ENCODE peak calls at places on chromosomes 1 and 21, in five cellular contexts. R, L, K, P and B are unnamed samples.

GRCh38 chr1:56056438-56057312 is 522.7 kb downstream of the PLPP3 start:
- DNase-seq in P (no peak), K (peak; percentile 65), R (no peak), L (no peak), B (peak; percentile 42)

GRCh38 chr1:206924549-206925115 is 2.9 kb upstream of the FCMR start:
- DNase-seq in P (no peak), L (no peak), R (no peak), K (no peak), B (no peak)

GRCh38 chr1:204410764-204411450 is 710 bp downstream of the PPP1R15B start:
- DNase-seq in R (peak; percentile 54), P (no peak), K (peak; percentile 66), L (no peak), B (no peak)

GRCh38 chr21:45228171-45228641 is 59.5 kb downstream of the POFUT2 start:
- DNase-seq in P (no peak), R (no peak), K (peak; percentile 97), L (no peak), B (peak; percentile 84)

GRCh38 chr1:100835866-100836842 is 58.5 kb downstream of the EXTL2 start:
- DNase-seq in L (no peak), R (no peak), K (no peak), P (no peak), B (no peak)

GRCh38 chr1:154999651-155000474 is 2.7 kb upstream of the ZBTB7B start:
- DNase-seq in R (peak; percentile 77), L (no peak), K (peak; percentile 44), P (no peak), B (peak; percentile 60)

GRCh38 chr1:22936681-22937080 is 36.0 kb downstream of the LACTBL1 start:
- DNase-seq in R (no peak), K (no peak), P (no peak), L (no peak), B (no peak)

GRCh38 chr21:15659768-15660423 is 69.9 kb upstream of the USP25 start:
- DNase-seq in P (no peak), L (no peak), K (no peak), R (no peak), B (no peak)

GRCh38 chr1:42756956-42757891 is 9.6 kb downstream of the P3H1 start:
- DNase-seq in L (no peak), P (peak; percentile 43), R (peak; percentile 70), K (peak; percentile 81), B (no peak)

GRCh38 chr1:67850611-67851075 is 17.4 kb upstream of the GNG12 start:
- DNase-seq in L (no peak), K (peak; percentile 92), P (no peak), R (no peak), B (peak; percentile 14)

GRCh38 chr1:9361630-9362256 is 69.0 kb downstream of the SPSB1 start:
- DNase-seq in P (no peak), L (no peak), R (no peak), K (peak; percentile 68), B (no peak)

GRCh38 chr1:26177182-26177684 is at the start of gene CNKSR1:
- DNase-seq in L (peak; percentile 90), K (no peak), R (peak; percentile 97), P (no peak), B (peak; percentile 74)

GRCh38 chr21:40300300-40300699 is 433.1 kb downstream of the PCP4 start:
- DNase-seq in K (no peak), R (no peak), P (no peak), L (no peak), B (no peak)

GRCh38 chr1:160308451-160309182 is 23.7 kb upstream of the PEX19 start:
- DNase-seq in R (no peak), K (no peak), L (no peak), P (no peak), B (peak; percentile 88)

GRCh38 chr1:119688810-119689209 is 22.9 kb upstream of the PHGDH start:
- DNase-seq in K (no peak), P (no peak), L (no peak), R (no peak), B (peak; percentile 88)

GRCh38 chr21:24825348-24825747 is 781.9 kb downstream of the MRPL39 start:
- DNase-seq in R (no peak), L (no peak), P (no peak), K (no peak), B (no peak)

GRCh38 chr1:53539711-53540603 is 80.8 kb downstream of the DMRTB1 start:
- DNase-seq in P (no peak), L (no peak), K (no peak), R (no peak), B (no peak)

GRCh38 chr1:5428391-5428790 is 563.8 kb downstream of the NPHP4 start:
- DNase-seq in L (no peak), P (no peak), K (no peak), R (no peak), B (no peak)

GRCh38 chr1:187689137-187689536 is 860.4 kb downstream of the PLA2G4A start:
- DNase-seq in P (no peak), R (no peak), K (peak; percentile 6), L (no peak), B (no peak)

GRCh38 chr1:174160109-174160473 is 771 bp downstream of the RABGAP1L start:
- DNase-seq in R (peak; percentile 42), L (no peak), P (no peak), K (peak; percentile 59), B (peak; percentile 56)

GRCh38 chr1:173297798-173298391 is 90.8 kb upstream of the TNFSF4 start:
- DNase-seq in P (no peak), L (no peak), R (no peak), K (no peak), B (no peak)

GRCh38 chr21:37435120-37435519 is 68.5 kb downstream of the DYRK1A start:
- DNase-seq in K (peak; percentile 94), R (peak; percentile 79), L (peak; percentile 21), P (peak; percentile 87), B (peak; percentile 35)

GRCh38 chr1:3495776-3496745 is 41.6 kb downstream of the ARHGEF16 start:
- DNase-seq in P (no peak), L (no peak), K (no peak), R (no peak), B (no peak)

DNA sequence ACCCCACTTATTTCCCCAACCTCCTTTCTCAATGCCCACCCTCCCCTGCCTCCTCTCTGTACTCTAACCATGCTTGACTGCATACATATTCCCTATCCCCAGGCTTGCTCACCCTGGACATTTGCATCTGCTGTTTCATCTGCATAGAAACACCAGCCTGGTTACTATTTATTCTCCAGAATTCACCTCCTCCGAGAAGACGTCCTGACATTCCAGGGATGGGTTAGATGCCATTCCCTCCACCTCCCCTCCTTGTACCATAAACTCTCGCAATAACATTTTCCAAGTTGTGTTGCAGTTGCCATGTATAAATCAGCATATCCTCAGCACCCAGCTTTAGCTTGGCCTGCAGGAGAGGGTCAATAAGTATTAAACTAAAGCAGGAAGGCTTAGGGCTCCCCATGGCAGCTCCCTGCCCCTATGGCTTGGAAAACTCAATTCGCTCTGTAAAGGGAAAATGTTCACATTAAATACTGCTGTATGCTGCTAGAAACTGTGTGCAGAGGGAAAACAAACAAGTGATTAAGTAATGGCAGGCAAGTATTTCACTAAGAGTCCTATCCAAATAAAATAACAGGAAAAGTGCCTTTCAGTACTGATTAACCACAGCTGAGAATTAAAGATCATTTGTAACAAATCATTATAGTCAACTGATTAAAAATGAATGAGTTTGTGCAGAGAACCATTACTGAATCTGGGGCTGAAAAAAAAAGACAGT is 202.3 kb downstream of the TNR start:
- DNase-seq in L (peak; percentile 2), P (no peak), K (peak; percentile 18), R (no peak), B (no peak)
- H2BK12ac ChIP-seq in L (no peak overlapping the region), P (no peak overlapping the region), K (peak overlapping the region; percentile 74), R (no peak overlapping the region), B (no peak overlapping the region)

DNA sequence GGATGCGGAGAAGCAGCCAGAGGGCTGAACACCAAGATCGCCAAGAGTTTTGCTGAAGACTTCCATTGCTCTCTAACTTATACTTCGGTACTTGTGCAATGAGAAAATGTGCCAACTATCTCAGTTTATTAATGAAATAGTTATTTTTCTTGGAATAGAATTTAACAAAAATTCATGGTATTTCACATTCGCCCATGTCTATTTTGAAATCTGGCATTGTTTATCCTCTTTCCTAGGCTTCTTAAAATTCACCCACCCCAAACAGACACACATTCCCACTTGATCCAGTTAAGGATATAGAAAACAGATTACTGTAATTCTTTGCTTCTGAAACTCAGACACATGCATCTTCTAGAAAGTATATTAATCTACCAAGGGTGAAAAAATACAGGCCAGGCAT is 56.3 kb upstream of the ADAMTS5 start:
- DNase-seq in K (no peak), P (no peak), L (no peak), R (no peak), B (no peak)
- H2BK120ac ChIP-seq in K (no peak overlapping the region), P (no peak overlapping the region), L (no peak overlapping the region), R (no peak overlapping the region), B (peak overlapping the region; percentile 97)

DNA sequence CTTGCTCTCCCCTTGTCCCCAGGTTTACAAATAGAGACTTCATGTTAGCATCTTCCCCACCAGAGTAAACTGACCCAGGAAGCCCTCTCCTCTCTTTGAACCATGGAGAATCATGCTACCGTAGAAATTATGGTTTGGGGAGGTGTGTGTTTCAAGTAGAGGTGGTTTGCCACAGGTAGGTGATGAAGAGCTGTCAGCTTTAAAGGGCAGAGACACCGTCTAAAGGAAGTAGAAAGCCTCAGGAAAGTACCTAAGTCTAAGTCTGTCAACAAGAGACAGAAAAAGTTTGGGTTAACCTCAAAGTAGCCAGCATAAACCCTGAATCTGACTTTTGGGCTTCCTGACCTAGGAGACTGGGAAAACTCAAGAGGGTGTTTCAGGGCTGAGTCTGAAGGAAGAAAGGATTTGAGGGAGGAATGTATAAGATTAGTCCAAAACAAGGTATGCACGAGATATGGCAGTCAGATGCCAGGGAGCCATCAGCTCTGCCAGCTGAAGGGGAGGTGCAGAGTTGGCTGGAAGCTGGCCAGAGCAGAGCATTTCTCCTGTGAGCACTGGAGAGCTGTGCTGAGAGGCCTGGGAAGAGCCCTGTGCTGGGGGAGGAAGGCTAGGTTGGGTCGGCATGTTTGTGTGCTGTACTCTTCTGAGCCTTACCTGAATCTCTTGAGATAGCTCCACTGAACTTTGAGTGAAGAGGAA is 14.3 kb downstream of the ADAMTSL4 start:
- DNase-seq in L (no peak), R (no peak), K (peak; percentile 56), P (no peak), B (peak; percentile 29)
- H3K4me1 ChIP-seq in L (peaks cover 18% of the 10 kb centered on the region), R (peaks cover 11% of the 10 kb centered on the region), K (peaks cover 64% of the 10 kb centered on the region), P (peaks cover 43% of the 10 kb centered on the region), B (peaks cover 42% of the 10 kb centered on the region)

DNA sequence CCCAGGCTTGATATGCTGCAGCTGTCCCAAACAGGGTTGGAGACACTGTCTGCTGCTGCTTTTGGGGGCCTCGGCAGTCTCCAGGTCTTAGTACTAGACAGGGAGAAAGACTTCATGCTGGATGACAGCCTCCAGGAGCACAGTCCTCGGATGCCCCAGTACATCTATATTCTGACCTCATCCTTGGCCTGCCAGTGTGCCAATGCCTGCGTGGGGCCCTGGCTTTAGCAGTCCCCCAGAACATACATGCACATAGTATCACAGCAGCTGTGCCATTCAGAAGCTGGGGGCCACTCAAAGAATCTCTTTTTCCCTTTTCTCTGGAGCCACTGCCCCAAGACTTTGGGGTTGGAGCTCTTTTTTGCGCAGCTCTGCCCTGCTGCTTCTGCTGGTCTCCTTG is 4.4 kb upstream of the ZSCAN20 start:
- DNase-seq in P (no peak), R (no peak), K (no peak), L (no peak), B (no peak)
- H2BK12ac ChIP-seq in P (no peak overlapping the region), R (no peak overlapping the region), K (peak overlapping the region; percentile 48), L (no peak overlapping the region), B (no peak overlapping the region)

GRCh38 chr1:179217943-179218507 is 11.5 kb downstream of the ABL2 start:
- DNase-seq in L (no peak), K (peak; percentile 38), P (no peak), R (no peak), B (no peak)
- H2BK120ac ChIP-seq in L (no peak overlapping the region), K (no peak overlapping the region), P (no peak overlapping the region), R (no peak overlapping the region), B (no peak overlapping the region)